ENCODE peak calls at places on chromosomes 16 and 17, in five cellular contexts. One of them, this sample, is unnamed.

GRCh38 chr17:17164676-17165075 is 41.5 kb downstream of the PLD6 start:
- DNase-seq in GM12878: no peak
- DNase-seq in HepG2: no peak
- DNase-seq in H1: no peak
- DNase-seq in GM12892: no peak
- DNase-seq in this sample: no peak

GRCh38 chr17:67200727-67201301 is 44.2 kb downstream of the HELZ start:
- DNase-seq in GM12878: no peak
- DNase-seq in HepG2: peak; percentile 53
- DNase-seq in H1: no peak
- DNase-seq in GM12892: no peak
- DNase-seq in this sample: no peak

GRCh38 chr16:3730161-3731125 is 13.1 kb upstream of the TRAP1 start:
- DNase-seq in GM12878: no peak
- DNase-seq in HepG2: no peak
- DNase-seq in H1: no peak
- DNase-seq in GM12892: no peak
- DNase-seq in this sample: no peak

GRCh38 chr17:49817993-49818392 is 29.5 kb downstream of the KAT7 start:
- DNase-seq in GM12878: no peak
- DNase-seq in HepG2: no peak
- DNase-seq in H1: no peak
- DNase-seq in GM12892: no peak
- DNase-seq in this sample: no peak

GRCh38 chr17:18225562-18226283 is at the start of gene LLGL1:
- DNase-seq in GM12878: no peak
- DNase-seq in HepG2: no peak
- DNase-seq in H1: no peak
- DNase-seq in GM12892: no peak
- DNase-seq in this sample: no peak

GRCh38 chr16:62638324-62638911 is 602.2 kb upstream of the CDH8 start:
- DNase-seq in GM12878: no peak
- DNase-seq in HepG2: no peak
- DNase-seq in H1: no peak
- DNase-seq in GM12892: no peak
- DNase-seq in this sample: no peak

GRCh38 chr16:88792668-88793587 is 7.9 kb upstream of the PIEZO1 start:
- DNase-seq in GM12878: no peak
- DNase-seq in HepG2: no peak
- DNase-seq in H1: no peak
- DNase-seq in GM12892: no peak
- DNase-seq in this sample: no peak

GRCh38 chr17:12040478-12040877 is 19.8 kb downstream of the MAP2K4 start:
- DNase-seq in GM12878: no peak
- DNase-seq in HepG2: no peak
- DNase-seq in H1: no peak
- DNase-seq in GM12892: no peak
- DNase-seq in this sample: no peak

GRCh38 chr16:56513972-56514371 is 5.9 kb downstream of the BBS2 start:
- DNase-seq in GM12878: peak; percentile 4
- DNase-seq in HepG2: peak; percentile 80
- DNase-seq in H1: no peak
- DNase-seq in GM12892: no peak
- DNase-seq in this sample: peak; percentile 5

GRCh38 chr16:88705076-88705684 is 1.0 kb downstream of the RNF166 start:
- DNase-seq in GM12878: no peak
- DNase-seq in HepG2: no peak
- DNase-seq in H1: no peak
- DNase-seq in GM12892: no peak
- DNase-seq in this sample: no peak

GRCh38 chr16:68901910-68902309 is 58.6 kb downstream of the TANGO6 start:
- DNase-seq in GM12878: no peak
- DNase-seq in HepG2: no peak
- DNase-seq in H1: no peak
- DNase-seq in GM12892: no peak
- DNase-seq in this sample: no peak

GRCh38 chr16:28589930-28590329 is 6.9 kb downstream of the SULT1A2 start:
- DNase-seq in GM12878: no peak
- DNase-seq in HepG2: no peak
- DNase-seq in H1: no peak
- DNase-seq in GM12892: no peak
- DNase-seq in this sample: no peak

GRCh38 chr17:38825762-38826247 is 684 bp upstream of the CWC25 start:
- DNase-seq in GM12878: no peak
- DNase-seq in HepG2: no peak
- DNase-seq in H1: no peak
- DNase-seq in GM12892: no peak
- DNase-seq in this sample: no peak

GRCh38 chr16:60031751-60032150 is 1297.6 kb upstream of the GOT2 start:
- DNase-seq in GM12878: no peak
- DNase-seq in HepG2: no peak
- DNase-seq in H1: no peak
- DNase-seq in GM12892: no peak
- DNase-seq in this sample: no peak

GRCh38 chr17:3527896-3528603 is 29.6 kb downstream of the TRPV3 start:
- DNase-seq in GM12878: no peak
- DNase-seq in HepG2: no peak
- DNase-seq in H1: no peak
- DNase-seq in GM12892: no peak
- DNase-seq in this sample: no peak

GRCh38 chr17:59763861-59764260 is 56.4 kb downstream of the VMP1 start:
- DNase-seq in GM12878: no peak
- DNase-seq in HepG2: peak; percentile 9
- DNase-seq in H1: no peak
- DNase-seq in GM12892: no peak
- DNase-seq in this sample: no peak

DNA sequence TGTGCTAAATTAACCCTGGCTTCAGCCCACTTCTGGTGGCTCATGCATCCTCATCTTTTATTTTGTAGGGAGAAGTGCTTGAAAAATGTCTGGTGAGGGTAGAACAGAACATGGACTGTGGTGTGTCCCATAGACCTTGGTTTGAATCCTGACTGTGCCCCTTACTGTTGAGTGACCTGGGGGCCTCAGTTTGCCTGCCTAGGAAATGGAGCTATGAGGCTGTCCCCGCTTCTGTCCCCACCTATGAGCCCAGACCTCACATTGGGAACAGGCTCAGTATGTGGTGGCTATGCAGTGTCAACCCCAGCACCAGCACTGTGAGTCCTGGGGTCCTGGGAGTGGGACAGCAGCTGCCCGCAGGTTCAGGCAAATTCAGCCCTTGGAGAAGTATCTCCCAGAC is 186.3 kb upstream of the GSE1 start:
- DNase-seq in GM12878: no peak
- DNase-seq in HepG2: no peak
- DNase-seq in H1: no peak
- DNase-seq in GM12892: no peak
- DNase-seq in this sample: no peak
- TF ChIP-seq TAF1 in GM12878: no peak
- TF ChIP-seq TAF1 in HepG2: no peak
- TF ChIP-seq TAF1 in H1: no peak
- TF ChIP-seq TAF1 in GM12892: no peak
- TF ChIP-seq TAF1 in this sample: no peak

DNA sequence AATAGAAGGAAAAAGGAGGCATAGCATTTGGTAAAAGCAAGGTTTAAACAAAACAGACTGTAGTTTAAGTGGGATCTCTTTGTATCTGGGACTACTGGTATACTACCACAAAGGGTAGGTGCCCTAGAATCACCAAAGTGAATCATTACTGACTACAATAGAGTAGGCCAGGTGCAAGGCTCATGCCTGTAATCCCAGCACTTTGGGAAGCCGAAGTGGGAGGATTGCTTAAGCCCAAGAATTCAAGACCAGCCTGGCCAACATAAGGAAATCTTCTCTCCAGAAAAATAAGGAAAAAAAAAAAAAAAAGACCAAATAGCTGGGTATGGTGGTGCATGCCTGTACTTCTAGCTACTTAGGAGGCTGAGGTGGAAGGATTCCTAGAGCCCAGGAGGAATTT is 60.8 kb upstream of the CORO6 start:
- DNase-seq in GM12878: no peak
- DNase-seq in HepG2: no peak
- DNase-seq in H1: no peak
- DNase-seq in GM12892: no peak
- DNase-seq in this sample: no peak
- TF ChIP-seq POLR2A in GM12878: no peak
- TF ChIP-seq POLR2A in HepG2: no peak
- TF ChIP-seq POLR2A in H1: no peak
- TF ChIP-seq POLR2A in GM12892: no peak
- TF ChIP-seq POLR2A in this sample: no peak

GRCh38 chr16:67301080-67301757 is 21.9 kb downstream of the PLEKHG4 start:
- DNase-seq in GM12878: no peak
- DNase-seq in HepG2: no peak
- DNase-seq in H1: no peak
- DNase-seq in GM12892: no peak
- DNase-seq in this sample: no peak
- TF ChIP-seq TAF1 in GM12878: no peak
- TF ChIP-seq TAF1 in HepG2: no peak
- TF ChIP-seq TAF1 in H1: no peak
- TF ChIP-seq TAF1 in GM12892: no peak
- TF ChIP-seq TAF1 in this sample: no peak

GRCh38 chr16:85554791-85555548 is 58.2 kb upstream of the GSE1 start:
- DNase-seq in GM12878: no peak
- DNase-seq in HepG2: no peak
- DNase-seq in H1: no peak
- DNase-seq in GM12892: no peak
- DNase-seq in this sample: no peak
- TF ChIP-seq POLR2A in GM12878: peak; percentile 43
- TF ChIP-seq POLR2A in HepG2: peak; percentile 43
- TF ChIP-seq POLR2A in H1: no peak
- TF ChIP-seq POLR2A in GM12892: peak; percentile 43
- TF ChIP-seq POLR2A in this sample: peak; percentile 19

This sample was measured in GM12891.